ENCODE peak calls at places on chromosomes 11 and 22, in nine cellular contexts. S, U, G, B, J, Y, N, E and L are unnamed samples. For H3K4me1, the result is how much of the 10 kb centered on the place peaks cover.

GRCh38 chr11:128881221-128881620 is 9.9 kb upstream of the KCNJ5 start:
- DNase-seq in S (no peak), E (peak), J (no peak), G (no peak), Y (no peak), N (no peak), B (no peak), U (no peak), L (no peak)

GRCh38 chr11:118615282-118615979 is 8.0 kb downstream of the PHLDB1 start:
- DNase-seq in J (no peak), S (no peak), B (no peak), Y (no peak), N (no peak), U (no peak), G (no peak), E (no peak), L (no peak)

GRCh38 chr11:96794152-96794551 is 404.3 kb downstream of the JRKL start:
- DNase-seq in B (no peak), S (no peak), E (no peak), Y (no peak), N (no peak), G (no peak), U (no peak), J (no peak), L (no peak)

GRCh38 chr11:35747638-35748037 is 85.1 kb downstream of the TRIM44 start:
- DNase-seq in G (no peak), J (peak), S (no peak), E (no peak), N (no peak), B (no peak), Y (no peak), U (no peak), L (no peak)

GRCh38 chr11:9748361-9748970 is 84.6 kb downstream of the SWAP70 start:
- DNase-seq in G (no peak), B (peak), N (peak), J (peak), Y (peak), U (peak), E (peak), S (peak), L (peak)

GRCh38 chr11:94402355-94402754 is 1.1 kb upstream of the GPR83 start:
- DNase-seq in S (no peak), E (no peak), Y (no peak), J (no peak), N (no peak), B (no peak), G (no peak), U (no peak), L (no peak)

GRCh38 chr11:85884581-85885021 is 29.4 kb downstream of the CCDC83 start:
- DNase-seq in U (no peak), E (no peak), J (no peak), B (no peak), Y (no peak), G (no peak), S (no peak), N (peak), L (no peak)

GRCh38 chr11:69799582-69799981 is 19.6 kb downstream of the FGF3 start:
- DNase-seq in S (peak), U (peak), Y (no peak), E (no peak), J (peak), G (no peak), N (peak), B (peak), L (no peak)

GRCh38 chr11:126488591-126489370 is 133.3 kb downstream of the ST3GAL4 start:
- DNase-seq in G (no peak), S (no peak), E (peak), U (no peak), J (no peak), B (no peak), Y (no peak), N (no peak), L (no peak)

GRCh38 chr22:46571642-46572250 is 34.3 kb upstream of the CELSR1 start:
- DNase-seq in G (no peak), U (no peak), N (no peak), E (no peak), J (no peak), S (no peak), Y (no peak), B (no peak), L (no peak)

GRCh38 chr11:93481696-93482095 is 61.5 kb downstream of the SMCO4 start:
- DNase-seq in J (no peak), B (no peak), S (no peak), U (no peak), N (no peak), Y (no peak), E (no peak), G (no peak), L (no peak)

GRCh38 chr22:25624486-25624885 is 60.0 kb downstream of the GRK3 start:
- DNase-seq in N (no peak), E (no peak), G (no peak), S (no peak), B (no peak), J (no peak), U (no peak), Y (no peak), L (no peak)

GRCh38 chr22:31337178-31337577 is 9.0 kb downstream of the PATZ1 start:
- DNase-seq in E (no peak), G (no peak), U (no peak), Y (no peak), N (no peak), S (no peak), J (no peak), B (no peak), L (no peak)

GRCh38 chr11:69264486-69264885 is 29.5 kb upstream of the MYEOV start:
- DNase-seq in S (no peak), G (no peak), U (no peak), Y (no peak), J (no peak), E (no peak), B (no peak), N (no peak), L (no peak)

GRCh38 chr11:77175869-77176539 is 48.0 kb downstream of the MYO7A start:
- DNase-seq in U (no peak), B (no peak), S (no peak), G (peak), Y (no peak), J (peak), E (peak), N (no peak), L (no peak)

GRCh38 chr11:61004037-61004641 is 32.7 kb downstream of the CD6 start:
- DNase-seq in J (no peak), Y (no peak), S (no peak), G (no peak), B (peak), N (peak), E (no peak), U (no peak), L (no peak)

GRCh38 chr11:69704508-69705245 is 855 bp upstream of the FGF19 start:
- DNase-seq in S (no peak), N (peak), B (no peak), Y (no peak), E (no peak), G (no peak), J (no peak), U (no peak), L (no peak)

GRCh38 chr11:19816817-19817216 is 104.2 kb downstream of the NAV2 start:
- DNase-seq in G (no peak), S (no peak), U (no peak), N (no peak), E (no peak), B (no peak), Y (no peak), J (no peak), L (no peak)

GRCh38 chr11:30635401-30635989 is 49.3 kb upstream of the MPPED2 start:
- DNase-seq in G (peak), Y (no peak), E (peak), N (peak), J (no peak), U (peak), B (no peak), S (no peak), L (no peak)

GRCh38 chr11:106507645-106508306 is 430.3 kb downstream of the AASDHPPT start:
- DNase-seq in J (no peak), G (no peak), S (no peak), U (no peak), B (no peak), E (no peak), Y (no peak), N (no peak), L (no peak)

GRCh38 chr11:2787816-2788750 is 88.3 kb upstream of the KCNQ1OT1 start:
- DNase-seq in B (no peak), G (no peak), J (no peak), N (no peak), S (no peak), E (peak), Y (no peak), U (no peak), L (no peak)

GRCh38 chr11:12123177-12123576 is 12.8 kb downstream of the MICAL2 start:
- DNase-seq in J (no peak), Y (no peak), N (peak), S (no peak), U (no peak), B (no peak), G (no peak), E (no peak), L (no peak)

GRCh38 chr11:86274503-86274902 is 27.5 kb upstream of the HIKESHI start:
- DNase-seq in N (no peak), U (no peak), Y (no peak), J (no peak), S (no peak), E (no peak), B (no peak), G (no peak), L (no peak)

GRCh38 chr22:49565516-49565855 is 262.2 kb downstream of the BRD1 start:
- DNase-seq in S (no peak), B (no peak), Y (no peak), E (peak), G (no peak), U (no peak), N (no peak), J (no peak), L (no peak)

GRCh38 chr11:134045799-134046635 is 22.9 kb upstream of the JAM3 start:
- DNase-seq in N (peak), B (no peak), S (no peak), U (no peak), Y (no peak), G (no peak), J (peak), E (peak), L (no peak)

GRCh38 chr11:112871909-112872511 is 89.2 kb upstream of the NCAM1 start:
- DNase-seq in Y (no peak), N (no peak), U (no peak), E (no peak), J (no peak), S (no peak), B (no peak), G (no peak), L (no peak)

GRCh38 chr11:111557425-111558111 is 17.0 kb downstream of the LAYN start:
- DNase-seq in G (no peak), N (peak), B (no peak), S (no peak), J (no peak), U (no peak), Y (no peak), E (no peak), L (no peak)

DNA sequence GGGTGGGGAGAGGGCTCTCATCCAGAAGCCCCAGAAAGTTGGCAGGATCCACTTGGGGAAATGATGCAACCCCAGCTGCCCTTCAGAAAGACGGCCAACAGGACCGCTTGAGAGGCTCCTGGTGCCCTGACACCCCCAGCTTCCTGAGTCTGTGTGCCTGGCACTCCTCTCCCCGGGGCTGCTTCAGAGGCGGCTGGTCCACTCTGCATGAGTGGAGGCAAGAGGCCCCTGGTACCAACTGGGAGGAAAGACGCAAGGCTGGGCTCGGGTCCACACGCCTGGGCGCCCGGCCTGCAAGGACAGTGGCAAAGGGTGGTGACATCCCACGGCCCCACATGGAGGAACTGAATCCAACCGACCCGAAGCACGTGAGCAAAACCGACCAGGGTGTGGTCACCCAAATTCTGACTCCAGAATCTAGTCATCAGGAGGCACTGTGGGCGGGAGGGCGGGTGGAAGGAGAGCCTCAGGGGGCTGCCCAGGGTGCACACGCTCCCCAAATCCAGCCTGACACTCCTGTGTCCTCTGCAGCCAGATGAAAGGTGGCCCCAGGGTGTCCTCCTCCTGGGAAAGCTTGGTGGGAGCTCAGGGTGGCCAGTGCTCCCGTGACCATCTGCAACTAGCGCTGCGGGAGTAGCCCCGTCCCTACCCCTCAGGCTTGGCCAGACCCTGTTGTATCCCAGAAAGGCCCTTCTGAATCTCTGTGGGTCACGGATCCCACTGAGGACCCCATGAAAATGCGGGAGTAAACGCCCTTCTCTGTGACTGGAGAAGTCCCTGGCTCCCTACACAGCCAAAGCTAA is 3.7 kb downstream of the RNH1 start:
- DNase-seq in U (no peak), S (no peak), G (peak), E (peak), J (no peak), N (peak), B (no peak), Y (no peak), L (no peak)
- H3K4me3 ChIP-seq in U (no peak), S (no peak), G (peak), E (peak), J (no peak), N (no peak), B (no peak), Y (no peak), L (no peak)

DNA sequence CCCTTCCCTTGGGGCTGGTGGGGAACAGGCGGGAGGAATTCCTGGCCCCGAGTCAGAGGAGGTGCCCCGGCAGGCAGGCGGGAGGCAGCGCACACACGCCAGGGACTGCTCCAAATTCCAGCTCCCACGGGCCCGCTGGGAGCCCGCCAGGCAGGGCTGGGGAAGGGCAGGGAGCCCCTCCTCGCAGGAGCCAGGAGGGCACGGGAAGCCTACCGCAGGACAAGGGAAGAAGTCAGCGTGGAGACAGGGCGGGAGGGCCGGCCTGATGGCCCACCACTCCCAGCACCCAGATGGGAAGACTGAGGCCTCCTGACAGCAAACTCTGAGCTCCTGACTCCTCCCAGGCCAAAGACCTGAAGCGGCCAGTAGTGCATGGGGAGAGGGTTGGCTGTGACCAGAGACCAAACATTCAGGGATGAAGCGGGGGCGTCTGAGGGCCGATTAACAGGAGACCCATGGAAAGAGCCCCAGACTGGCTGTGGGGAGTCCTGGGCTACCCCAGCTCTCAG is 22.4 kb downstream of the RPL3 start:
- DNase-seq in E (no peak), N (peak), S (no peak), U (no peak), Y (no peak), G (no peak), B (no peak), J (no peak), L (no peak)
- H3K4me1 ChIP-seq in E (under half), N (under half), S (under half), U (under half), Y (under half), G (under half), B (under half), J (under half), L (under half)

GRCh38 chr11:70810131-70810530 is 411.8 kb downstream of the CTTN start:
- DNase-seq in E (no peak), B (no peak), Y (no peak), U (no peak), N (no peak), J (no peak), S (no peak), G (no peak), L (no peak)
- H3K4me3 ChIP-seq in E (no peak), B (no peak), Y (no peak), U (no peak), N (no peak), J (no peak), S (no peak), G (no peak), L (no peak)

DNA sequence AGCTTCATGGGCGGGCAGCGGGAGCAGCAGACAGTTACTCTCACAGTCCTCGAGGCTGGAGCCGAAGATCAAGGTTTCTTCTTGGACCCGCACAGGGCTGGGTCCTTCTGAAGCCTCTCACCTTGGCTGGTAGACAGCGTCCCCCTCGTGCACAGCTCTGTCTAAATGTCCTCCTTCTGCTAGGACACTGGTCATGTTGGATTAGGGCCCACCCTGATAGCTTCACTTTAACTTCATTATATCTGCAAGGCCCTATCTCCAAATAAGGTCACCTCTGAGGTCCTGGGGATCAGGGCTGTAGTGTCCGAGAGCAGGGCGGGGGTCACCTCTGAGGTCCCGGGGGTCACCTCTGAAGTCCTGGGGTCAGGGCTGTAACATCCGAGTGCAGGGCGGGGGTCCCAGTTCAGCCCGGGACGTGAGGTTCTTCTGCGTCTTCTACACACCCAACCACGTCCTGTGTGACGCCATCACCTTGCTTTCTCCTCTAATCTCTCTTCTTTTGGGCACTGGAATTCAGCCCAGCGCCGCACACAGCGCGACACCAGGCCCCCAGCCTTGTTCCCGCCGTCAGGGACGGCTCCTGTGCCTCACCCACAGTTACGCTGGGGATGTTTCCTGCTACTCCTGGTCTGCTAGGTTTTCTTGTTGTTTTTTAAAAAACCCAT is 34.1 kb upstream of the TOLLIP start:
- DNase-seq in U (no peak), J (no peak), S (no peak), Y (no peak), G (no peak), N (no peak), E (no peak), B (no peak), L (no peak)
- H3K4me1 ChIP-seq in U (under half), J (under half), S (under half), Y (under half), G (under half), N (under half), E (under half), B (under half), L (under half)

GRCh38 chr11:34053161-34053686 is 1.7 kb downstream of the CAPRIN1 start:
- DNase-seq in J (peak), N (peak), G (peak), Y (peak), S (peak), E (peak), U (peak), B (peak), L (peak)

GRCh38 chr11:34052036-34052607 is 591 bp downstream of the CAPRIN1 start:
- DNase-seq in E (peak), U (peak), S (peak), Y (peak), J (peak), B (peak), G (peak), N (peak), L (peak)

GRCh38 chr11:34056672-34057071 is 5.1 kb downstream of the CAPRIN1 start:
- DNase-seq in Y (no peak), U (no peak), B (no peak), S (no peak), E (no peak), G (no peak), N (no peak), J (no peak), L (no peak)

GRCh38 chr11:34052608-34053160 is 1.2 kb downstream of the CAPRIN1 start:
- DNase-seq in J (peak), U (no peak), S (peak), Y (no peak), B (peak), G (peak), E (peak), N (no peak), L (peak)

GRCh38 chr11:34055218-34056000 is 3.9 kb downstream of the CAPRIN1 start:
- DNase-seq in G (no peak), S (no peak), N (no peak), E (no peak), U (no peak), Y (no peak), J (no peak), B (no peak), L (no peak)
- H3K4me3 ChIP-seq in G (no peak), S (peak), N (peak), E (no peak), U (no peak), Y (no peak), J (no peak), B (no peak), L (peak)

GRCh38 chr22:23237201-23237798 is 57.0 kb downstream of the BCR start:
- DNase-seq in N (peak), E (peak), Y (no peak), G (peak), J (no peak), B (no peak), U (no peak), S (no peak), L (no peak)
- H3K4me1 ChIP-seq in N (under half), E (under half), Y (under half), G (under half), J (half or more), B (under half), U (under half), S (under half), L (half or more)

GRCh38 chr22:50701076-50701419 is 28.4 kb downstream of the SHANK3 start:
- DNase-seq in U (no peak), E (peak), Y (no peak), N (no peak), B (no peak), S (no peak), G (no peak), J (no peak), L (no peak)
- H3K4me3 ChIP-seq in U (no peak), E (no peak), Y (no peak), N (no peak), B (no peak), S (no peak), G (no peak), J (no peak), L (no peak)

GRCh38 chr11:843086-843704 is 543 bp downstream of the TSPAN4 start:
- DNase-seq in J (no peak), E (no peak), G (no peak), Y (no peak), N (no peak), S (no peak), U (peak), B (no peak), L (no peak)
- H3K4me1 ChIP-seq in J (under half), E (half or more), G (under half), Y (under half), N (under half), S (under half), U (under half), B (under half), L (under half)

GRCh38 chr11:46363455-46363920 is 16.2 kb downstream of the DGKZ start:
- DNase-seq in G (peak), S (no peak), N (no peak), U (peak), J (no peak), E (no peak), B (no peak), Y (no peak), L (no peak)
- H3K4me3 ChIP-seq in G (peak), S (no peak), N (no peak), U (no peak), J (no peak), E (no peak), B (no peak), Y (no peak), L (no peak)